ENCODE peak calls at places on chromosomes 6 and 20, in ten cellular contexts. Z, C, H, R, E, V, P, L, K and J are unnamed samples.

GRCh38 chr6:116518621-116519020 is 7.2 kb downstream of the CALHM5 start:
- DNase-seq in Z (no peak), C (peak; percentile 10), H (no peak), R (no peak), E (no peak), V (no peak), P (no peak), L (no peak), K (no peak), J (no peak)

GRCh38 chr6:144036064-144036873 is 28.2 kb upstream of the PLAGL1 start:
- DNase-seq in Z (peak; percentile 77), C (no peak), H (peak; percentile 43), R (no peak), E (no peak), V (no peak), P (no peak), L (no peak), K (peak; percentile 61), J (no peak)

GRCh38 chr6:84554069-84554468 is 210.3 kb downstream of the TBX18 start:
- DNase-seq in Z (no peak), C (no peak), H (no peak), R (no peak), E (no peak), V (no peak), P (no peak), L (no peak), K (no peak), J (no peak)

GRCh38 chr20:290081-290831 is at the start of gene C20orf96:
- DNase-seq in Z (peak; percentile 97), C (peak; percentile 94), H (peak; percentile 96), R (peak; percentile 98), E (peak; percentile 92), V (peak; percentile 81), P (peak; percentile 85), L (peak; percentile 97), K (peak; percentile 94), J (peak; percentile 93)

GRCh38 chr6:3921663-3922062 is 72.5 kb downstream of the FAM50B start:
- DNase-seq in Z (no peak), C (no peak), H (no peak), R (no peak), E (no peak), V (no peak), P (no peak), L (no peak), K (no peak), J (no peak)

GRCh38 chr6:104473021-104473429 is 386.7 kb downstream of the HACE1 start:
- DNase-seq in Z (no peak), C (no peak), H (no peak), R (no peak), E (no peak), V (no peak), P (no peak), L (no peak), K (no peak), J (no peak)

GRCh38 chr6:21808551-21809181 is 215.1 kb downstream of the SOX4 start:
- DNase-seq in Z (no peak), C (peak; percentile 17), H (peak; percentile 49), R (no peak), E (peak; percentile 69), V (no peak), P (no peak), L (no peak), K (peak; percentile 35), J (no peak)

GRCh38 chr6:131281471-131282270 is 146.4 kb downstream of the AKAP7 start:
- DNase-seq in Z (peak; percentile 92), C (no peak), H (peak; percentile 41), R (no peak), E (no peak), V (peak; percentile 75), P (peak; percentile 74), L (no peak), K (peak; percentile 39), J (peak; percentile 19)

GRCh38 chr20:63042448-63043071 is 35.8 kb upstream of the BHLHE23 start:
- DNase-seq in Z (peak; percentile 7), C (no peak), H (no peak), R (no peak), E (no peak), V (no peak), P (no peak), L (peak; percentile 15), K (no peak), J (peak; percentile 0)

GRCh38 chr20:63459070-63459380 is 13.4 kb downstream of the KCNQ2 start:
- DNase-seq in Z (no peak), C (no peak), H (no peak), R (no peak), E (no peak), V (no peak), P (no peak), L (no peak), K (no peak), J (no peak)

GRCh38 chr6:157726892-157727628 is 96.0 kb upstream of the SNX9 start:
- DNase-seq in Z (no peak), C (peak; percentile 63), H (no peak), R (no peak), E (no peak), V (no peak), P (no peak), L (no peak), K (no peak), J (peak; percentile 78)

GRCh38 chr20:13685623-13686022 is 46.9 kb upstream of the TASP1 start:
- DNase-seq in Z (no peak), C (no peak), H (no peak), R (no peak), E (no peak), V (no peak), P (no peak), L (no peak), K (no peak), J (no peak)

GRCh38 chr6:168193816-168194701 is 115.0 kb upstream of the FRMD1 start:
- DNase-seq in Z (no peak), C (no peak), H (no peak), R (peak; percentile 76), E (no peak), V (no peak), P (no peak), L (peak; percentile 30), K (no peak), J (no peak)

GRCh38 chr6:139847322-139847797 is 472.9 kb upstream of the CITED2 start:
- DNase-seq in Z (no peak), C (no peak), H (no peak), R (no peak), E (no peak), V (no peak), P (no peak), L (no peak), K (no peak), J (no peak)

GRCh38 chr6:57265755-57266221 is 43.7 kb upstream of the RAB23 start:
- DNase-seq in Z (no peak), C (no peak), H (no peak), R (no peak), E (no peak), V (no peak), P (no peak), L (no peak), K (no peak), J (no peak)

DNA sequence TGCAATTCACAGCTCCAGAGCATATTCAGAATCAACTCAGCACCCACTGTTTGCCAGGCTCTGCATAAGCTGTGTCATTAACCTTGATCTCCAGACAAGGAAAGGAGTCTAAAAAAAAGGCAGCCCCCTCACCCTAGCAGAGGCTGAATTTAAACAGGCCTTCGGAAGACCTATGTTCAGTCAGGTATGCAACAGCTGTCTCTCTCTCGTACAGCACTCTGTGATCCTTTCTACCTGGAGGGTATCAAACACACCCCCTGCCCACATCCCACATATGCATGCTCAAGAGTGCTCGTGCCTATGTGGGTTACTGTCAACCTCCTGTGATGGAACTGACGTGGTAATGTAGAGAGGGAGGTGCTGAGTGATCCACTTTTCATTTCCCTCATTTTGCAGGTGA is 8.5 kb downstream of the PLAGL2 start:
- DNase-seq in Z (no peak), C (no peak), H (no peak), R (no peak), E (no peak), V (no peak), P (no peak), L (no peak), K (no peak), J (no peak)
- H3K27ac ChIP-seq in Z (no peak overlapping the region), C (no peak overlapping the region), H (no peak overlapping the region), R (peak overlapping the region; percentile 38), E (no peak overlapping the region), V (no peak overlapping the region), P (no peak overlapping the region), L (no peak overlapping the region), K (no peak overlapping the region), J (no peak overlapping the region)

GRCh38 chr20:37711001-37711400 is 17.2 kb downstream of the CTNNBL1 start:
- DNase-seq in Z (no peak), C (no peak), H (no peak), R (no peak), E (no peak), V (no peak), P (no peak), L (no peak), K (no peak), J (no peak)
- H3K27ac ChIP-seq in Z (peak overlapping the region; percentile 79), C (no peak overlapping the region), H (peak overlapping the region; percentile 42), R (no peak overlapping the region), E (no peak overlapping the region), V (no peak overlapping the region), P (no peak overlapping the region), L (no peak overlapping the region), K (no peak overlapping the region), J (peak overlapping the region; percentile 74)

DNA sequence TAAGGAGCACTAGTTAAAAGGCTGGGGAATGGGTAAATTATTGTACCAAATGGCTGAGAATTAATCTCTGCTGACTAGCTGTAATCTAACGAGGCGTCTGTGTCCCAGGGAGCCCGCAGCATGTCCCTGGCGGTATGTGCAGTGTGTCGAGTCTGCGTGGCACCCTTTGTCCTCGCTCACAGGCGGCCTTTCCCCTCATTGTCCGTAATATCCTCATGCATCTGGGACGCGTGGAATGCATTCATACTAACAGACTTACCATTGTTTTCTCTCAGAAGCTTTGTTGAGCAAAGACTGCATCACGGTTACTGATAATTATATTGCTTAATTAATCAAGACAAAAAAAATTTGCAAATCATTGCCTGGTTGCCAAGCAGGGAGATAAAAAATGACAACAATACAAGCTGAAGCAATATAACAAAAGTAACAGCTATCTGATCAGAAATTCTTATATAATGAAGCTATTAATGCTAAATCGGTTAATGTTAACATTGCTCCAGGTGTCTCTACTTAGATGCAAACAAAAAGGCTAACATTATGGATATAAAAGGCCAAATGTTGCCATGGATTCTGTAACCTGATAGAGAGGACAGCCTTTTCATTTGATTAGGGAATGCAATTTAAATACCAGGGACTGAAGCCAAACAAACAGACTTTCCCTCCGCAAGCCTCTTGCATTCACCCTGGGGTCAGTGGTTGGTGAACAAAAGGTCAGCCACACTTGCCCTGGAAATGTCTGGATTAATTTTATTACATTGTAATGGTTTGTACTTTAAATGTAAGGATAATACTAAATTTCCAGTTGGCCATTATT is 124.8 kb downstream of the INSM1 start:
- DNase-seq in Z (no peak), C (no peak), H (no peak), R (no peak), E (no peak), V (no peak), P (no peak), L (no peak), K (no peak), J (no peak)
- H3K27ac ChIP-seq in Z (no peak overlapping the region), C (no peak overlapping the region), H (no peak overlapping the region), R (no peak overlapping the region), E (no peak overlapping the region), V (no peak overlapping the region), P (no peak overlapping the region), L (no peak overlapping the region), K (no peak overlapping the region), J (no peak overlapping the region)

DNA sequence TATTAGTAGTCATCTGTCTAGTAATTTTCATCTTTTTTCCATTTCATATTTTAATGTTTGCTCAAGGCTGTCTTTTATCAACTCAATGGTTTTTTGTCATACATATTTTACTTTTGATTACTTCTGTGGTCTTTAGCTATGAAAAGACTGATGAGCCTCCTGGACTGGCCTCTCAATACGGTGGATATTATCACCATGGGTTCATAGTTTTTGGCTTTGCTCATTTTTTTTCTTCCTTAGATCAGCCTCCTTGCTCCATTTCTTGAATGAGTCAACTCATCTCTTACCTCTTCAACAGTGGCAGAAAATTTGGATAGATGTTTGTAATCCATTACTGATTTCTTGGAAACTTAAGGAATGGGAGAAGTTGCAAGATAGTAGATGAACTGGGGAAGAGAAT is 80.1 kb upstream of the ELOVL5 start:
- DNase-seq in Z (no peak), C (no peak), H (no peak), R (no peak), E (no peak), V (no peak), P (no peak), L (no peak), K (no peak), J (no peak)
- H3K27ac ChIP-seq in Z (no peak overlapping the region), C (no peak overlapping the region), H (no peak overlapping the region), R (no peak overlapping the region), E (no peak overlapping the region), V (no peak overlapping the region), P (no peak overlapping the region), L (no peak overlapping the region), K (no peak overlapping the region), J (no peak overlapping the region)